ENCODE peak calls at places on chromosomes 13 and 19, in ten cellular contexts. H is stomach, S is sigmoid colon, R is upper lobe of left lung, X is ovary, F is transverse colon, Z is tibial nerve, W is GM12878, T is A549, I is suprapubic skin. M is an unnamed sample. For H3K4me1, the result is how much of the 10 kb centered on the place peaks cover.

GRCh38 chr19:42985588-42985987 is 40.7 kb downstream of the PSG11 start:
- DNase-seq in I (no peak), T (no peak), X (no peak), F (no peak), H (no peak), R (no peak), Z (no peak), W (no peak), S (no peak), M (no peak)

GRCh38 chr19:52296773-52297600 is at the start of gene ZNF480:
- DNase-seq in I (peak), R (peak), X (peak), T (peak), Z (peak), F (peak), W (peak), S (peak), H (peak), M (peak)

GRCh38 chr13:109191422-109191821 is 562.0 kb downstream of the MYO16 start:
- DNase-seq in S (no peak), H (no peak), T (no peak), Z (no peak), R (no peak), F (no peak), X (no peak), W (no peak), I (no peak), M (no peak)

GRCh38 chr13:94300401-94300800 is 179.1 kb downstream of the DCT start:
- DNase-seq in I (no peak), S (no peak), X (no peak), W (no peak), F (no peak), T (no peak), R (no peak), H (no peak), Z (no peak), M (no peak)

GRCh38 chr13:42873081-42873480 is 91.7 kb downstream of the FAM216B start:
- DNase-seq in H (no peak), X (no peak), T (no peak), W (no peak), F (no peak), I (no peak), S (no peak), Z (no peak), R (no peak), M (no peak)

GRCh38 chr19:44808463-44809371 is at the start of gene BCAM:
- DNase-seq in H (peak), W (no peak), X (peak), S (peak), T (peak), I (no peak), F (peak), R (peak), Z (peak), M (no peak)

GRCh38 chr19:35357867-35358573 is at the start of gene FFAR3:
- DNase-seq in F (no peak), I (peak), W (no peak), R (no peak), Z (peak), T (no peak), X (no peak), S (peak), H (peak), M (no peak)

GRCh38 chr13:110593430-110594130 is 21.8 kb upstream of the NAXD start:
- DNase-seq in R (no peak), Z (peak), F (no peak), I (no peak), X (no peak), T (peak), S (no peak), W (no peak), H (no peak), M (no peak)

GRCh38 chr19:31562916-31563626 is 213.8 kb upstream of the TSHZ3 start:
- DNase-seq in Z (no peak), W (no peak), S (no peak), T (no peak), F (no peak), R (peak), I (no peak), X (no peak), H (no peak), M (no peak)

GRCh38 chr19:8320564-8321066 is 560 bp downstream of the NDUFA7 start:
- DNase-seq in Z (no peak), I (no peak), H (no peak), F (no peak), T (no peak), W (no peak), R (no peak), S (no peak), X (no peak), M (no peak)

GRCh38 chr19:54429176-54429495 is 13.9 kb downstream of the TTYH1 start:
- DNase-seq in F (no peak), S (no peak), W (no peak), X (no peak), T (no peak), R (no peak), Z (no peak), H (no peak), I (no peak), M (no peak)

GRCh38 chr13:57825066-57825465 is 193.5 kb downstream of the PCDH17 start:
- DNase-seq in T (no peak), X (no peak), H (no peak), W (no peak), I (no peak), Z (no peak), F (no peak), S (no peak), R (no peak), M (no peak)

GRCh38 chr13:113064534-113065405 is 40.8 kb upstream of the F7 start:
- DNase-seq in H (no peak), R (no peak), Z (no peak), W (no peak), X (no peak), T (peak), F (no peak), I (no peak), S (no peak), M (no peak)

GRCh38 chr19:30123611-30124010 is 181.6 kb downstream of the URI1 start:
- DNase-seq in I (no peak), S (no peak), F (no peak), R (no peak), H (no peak), Z (no peak), X (no peak), W (no peak), T (no peak), M (no peak)

GRCh38 chr13:107678075-107678689 is 537.2 kb downstream of the LIG4 start:
- DNase-seq in X (no peak), F (no peak), S (no peak), H (no peak), R (no peak), T (no peak), W (no peak), I (no peak), Z (no peak), M (no peak)

GRCh38 chr19:7640803-7641202 is 3.9 kb downstream of the STXBP2 start:
- DNase-seq in F (no peak), S (no peak), R (no peak), Z (no peak), W (no peak), T (no peak), H (no peak), I (no peak), X (no peak), M (no peak)

GRCh38 chr13:42333613-42334328 is 61.8 kb downstream of the AKAP11 start:
- DNase-seq in S (no peak), H (no peak), Z (no peak), R (peak), W (no peak), I (no peak), X (no peak), T (peak), F (no peak), M (no peak)

GRCh38 chr13:100495455-100495854 is 93.1 kb downstream of the GGACT start:
- DNase-seq in S (no peak), H (no peak), T (no peak), R (no peak), F (no peak), Z (no peak), X (no peak), W (no peak), I (no peak), M (no peak)
- H3K4me1 ChIP-seq in S (under half), H (under half), T (under half), R (under half), F (under half), Z (under half), X (under half), W (under half), I (under half), M (under half)

DNA sequence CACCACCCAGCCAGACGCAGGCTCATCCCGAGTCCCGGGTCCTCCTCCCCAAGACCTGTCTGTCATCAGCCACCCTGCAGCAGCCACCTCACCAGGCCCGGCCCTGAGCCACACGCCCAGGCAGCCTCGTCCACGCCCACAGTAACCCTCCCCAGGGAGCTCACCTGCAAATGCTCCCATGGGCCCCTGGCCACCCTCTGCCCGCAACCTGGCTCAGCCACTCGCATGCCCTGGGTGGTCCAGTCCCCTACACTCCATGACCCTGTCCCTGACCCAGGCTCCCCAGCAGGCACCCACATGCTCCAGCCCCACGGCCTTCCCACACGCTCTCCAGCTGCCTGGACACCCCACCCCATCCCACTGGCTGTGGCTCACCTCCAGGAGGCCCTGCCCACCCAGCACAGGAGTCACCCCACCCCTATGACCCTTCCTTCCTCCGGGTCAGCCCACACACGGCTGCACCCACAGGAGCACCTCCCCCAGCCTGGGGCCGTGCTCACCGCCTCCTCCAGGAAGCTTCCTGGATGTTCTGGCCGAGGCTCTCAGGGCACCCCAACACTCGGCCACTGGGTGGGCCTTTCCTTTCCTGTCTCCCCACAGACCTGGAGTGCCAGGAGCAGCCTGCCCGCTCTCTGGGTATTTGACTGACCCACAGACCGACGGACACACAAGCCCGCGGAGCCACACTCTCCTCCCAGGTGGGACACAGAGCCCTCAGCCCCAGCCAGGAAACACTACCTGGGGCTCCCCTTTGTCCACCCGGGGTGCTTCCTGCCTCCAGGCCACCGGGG is 3.6 kb downstream of the TMEM259 start:
- DNase-seq in Z (no peak), W (no peak), F (peak), R (peak), T (no peak), I (no peak), S (no peak), H (peak), X (no peak), M (no peak)
- TF ChIP-seq CTCF in Z (no peak), W (no peak), F (no peak), R (no peak), T (no peak), I (no peak), S (no peak), H (no peak), X (no peak), M (no peak)

GRCh38 chr13:34749046-34749445 is 193.0 kb upstream of the NBEA start:
- DNase-seq in I (no peak), T (no peak), Z (no peak), W (no peak), H (no peak), S (no peak), X (no peak), F (no peak), R (no peak), M (no peak)
- TF ChIP-seq EP300 in I (no peak), T (no peak), Z (no peak), W (no peak), H (no peak), S (no peak), X (no peak), F (no peak), R (no peak), M (no peak)

GRCh38 chr13:75452564-75452963 is 29.4 kb downstream of the TBC1D4 start:
- DNase-seq in S (no peak), R (no peak), X (no peak), Z (no peak), W (no peak), H (no peak), T (no peak), F (no peak), I (no peak), M (no peak)

GRCh38 chr13:75455962-75456361 is 26.0 kb downstream of the TBC1D4 start:
- DNase-seq in S (no peak), W (no peak), R (no peak), H (no peak), Z (no peak), F (no peak), X (no peak), I (no peak), T (no peak), M (no peak)

GRCh38 chr13:75458696-75459422 is 23.1 kb downstream of the TBC1D4 start:
- DNase-seq in S (no peak), X (no peak), F (peak), Z (no peak), T (no peak), R (no peak), H (peak), W (peak), I (no peak), M (no peak)

DNA sequence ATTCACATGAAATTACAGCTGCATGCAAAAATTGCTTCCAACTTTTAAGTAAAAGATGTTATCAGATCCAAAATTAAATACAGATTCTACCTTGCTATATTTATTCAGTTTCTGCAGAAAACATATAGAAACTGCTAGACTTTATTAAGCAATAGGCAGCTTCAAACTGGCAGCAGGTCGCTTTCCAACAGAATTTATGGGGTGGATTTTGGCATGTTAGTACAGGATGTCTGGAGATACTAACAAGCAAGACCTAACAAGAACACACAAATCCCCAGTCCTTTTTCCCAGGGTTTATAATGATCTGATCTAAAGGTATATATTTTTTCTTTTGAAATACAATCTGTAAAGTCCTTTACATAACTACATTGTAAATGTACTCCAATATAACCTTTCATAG is 27.5 kb downstream of the TBC1D4 start:
- DNase-seq in X (no peak), I (no peak), F (no peak), S (no peak), H (no peak), T (no peak), R (no peak), Z (no peak), W (no peak), M (no peak)
- H3K4me1 ChIP-seq in X (under half), I (half or more), F (under half), S (under half), H (under half), T (under half), R (under half), Z (under half), W (under half), M (under half)

GRCh38 chr19:37309834-37310575 is 60.9 kb upstream of the ZNF527 start:
- DNase-seq in Z (no peak), H (no peak), W (no peak), R (no peak), I (peak), T (peak), S (no peak), X (no peak), F (no peak), M (no peak)
- TF ChIP-seq CTCF in Z (no peak), H (no peak), W (peak), R (no peak), I (no peak), T (no peak), S (no peak), X (no peak), F (no peak), M (no peak)